ENCODE peak calls at places on chromosomes 11 and 22, in four cellular contexts. Z is stimulated activated CD4-positive, alpha-beta T cell treated with anti-CD3 and anti-CD28 coated beads, TNF-alpha, amount 100 ng/mL, for 48 hours; X is frontal cortex; S is activated CD4-positive, CD25-positive, alpha-beta regulatory T cell. T is an unnamed sample.

GRCh38 chr11:2150206-2150847 is 10.7 kb downstream of the INS start:
- DNase-seq in Z (no peak), S (no peak), X (no peak), T (no peak)

GRCh38 chr11:130383363-130384168 is 44.8 kb downstream of the ADAMTS8 start:
- DNase-seq in Z (no peak), S (no peak), X (no peak), T (no peak)

GRCh38 chr22:46454910-46455269 is 82.5 kb downstream of the CELSR1 start:
- DNase-seq in Z (no peak), X (no peak), S (no peak), T (no peak)

GRCh38 chr11:106156290-106156937 is 79.0 kb downstream of the AASDHPPT start:
- DNase-seq in X (no peak), Z (no peak), S (no peak), T (no peak)

GRCh38 chr11:111694851-111695250 is 71.3 kb downstream of the PPP2R1B start:
- DNase-seq in Z (no peak), X (no peak), S (no peak), T (no peak)

GRCh38 chr22:30925667-30926066 is 42.9 kb downstream of the MORC2 start:
- DNase-seq in X (no peak), S (no peak), Z (no peak), T (no peak)

GRCh38 chr11:32963721-32964120 is 52.0 kb upstream of the DEPDC7 start:
- DNase-seq in Z (no peak), S (no peak), X (no peak), T (no peak)

GRCh38 chr11:70341881-70342429 is 56.4 kb upstream of the CTTN start:
- DNase-seq in S (no peak), X (no peak), Z (no peak), T (no peak)

GRCh38 chr22:37019309-37020191 is at the start of the genes MPST and TST:
- DNase-seq in Z (no peak), S (peak; percentile 32), X (peak; percentile 93), T (peak; percentile 55)

GRCh38 chr22:19903513-19903912 is 38.1 kb upstream of the COMT start:
- DNase-seq in Z (no peak), S (no peak), X (no peak), T (no peak)

GRCh38 chr22:32810241-32811133 is 9.0 kb downstream of the TIMP3 start:
- DNase-seq in X (no peak), S (no peak), Z (no peak), T (no peak)

GRCh38 chr11:16186680-16187079 is 169.7 kb downstream of the SOX6 start:
- DNase-seq in S (no peak), X (no peak), Z (no peak), T (no peak)

GRCh38 chr11:72232260-72233055 is 7.9 kb downstream of the INPPL1 start:
- DNase-seq in Z (no peak), X (no peak), S (no peak), T (no peak)

GRCh38 chr11:68028802-68029475 is 1.5 kb upstream of the NDUFS8 start:
- DNase-seq in X (no peak), Z (no peak), S (no peak), T (no peak)